ENCODE peak calls at places on chromosome 3, in ten cellular contexts. V, Y, F, I, Q, J, X, N, G and R are unnamed samples.

GRCh38 chr3:27712136-27713065 is 9.7 kb downstream of the EOMES start:
- DNase-seq in G (peak; percentile 86), Q (peak; percentile 29), N (peak; percentile 76), V (peak; percentile 82), Y (peak; percentile 74), F (peak; percentile 61), X (peak; percentile 74), J (peak; percentile 82), I (peak; percentile 74), R (peak; percentile 21)

GRCh38 chr3:64022451-64023186 is 675 bp downstream of the PSMD6 start:
- DNase-seq in Q (no peak), Y (no peak), J (peak; percentile 32), G (peak; percentile 59), N (no peak), X (no peak), V (no peak), I (peak; percentile 26), F (no peak), R (no peak)

GRCh38 chr3:9933561-9934234 is at the start of gene CRELD1:
- DNase-seq in F (peak; percentile 95), X (peak; percentile 96), V (peak; percentile 95), N (peak; percentile 98), J (peak; percentile 96), Y (peak; percentile 98), G (peak; percentile 97), I (peak; percentile 84), Q (no peak), R (peak; percentile 87)

GRCh38 chr3:29183346-29184087 is 97.4 kb upstream of the RBMS3 start:
- DNase-seq in Y (no peak), X (no peak), G (peak; percentile 73), N (no peak), V (no peak), Q (no peak), I (peak; percentile 94), F (no peak), J (no peak), R (no peak)

GRCh38 chr3:170259853-170260386 is 37.7 kb downstream of the PRKCI start:
- DNase-seq in Q (no peak), G (no peak), J (no peak), X (no peak), V (no peak), N (no peak), Y (no peak), I (no peak), F (no peak), R (no peak)

GRCh38 chr3:178003756-178004155 is 532.5 kb upstream of the KCNMB2 start:
- DNase-seq in X (no peak), Q (no peak), I (peak; percentile 54), F (no peak), J (no peak), V (no peak), N (no peak), G (no peak), Y (no peak), R (no peak)

GRCh38 chr3:177860236-177860635 is 663.0 kb upstream of the TBL1XR1 start:
- DNase-seq in Q (no peak), F (no peak), N (no peak), I (no peak), X (no peak), Y (no peak), J (no peak), V (no peak), G (no peak), R (no peak)

GRCh38 chr3:34783881-34784280 is 855.4 kb upstream of the ARPP21 start:
- DNase-seq in V (no peak), X (no peak), G (no peak), I (peak; percentile 33), Q (no peak), J (no peak), N (no peak), F (no peak), Y (no peak), R (no peak)

GRCh38 chr3:191762323-191762960 is 301.5 kb downstream of the PYDC2 start:
- DNase-seq in X (no peak), F (no peak), I (peak; percentile 79), N (no peak), G (no peak), Q (peak; percentile 54), Y (no peak), J (no peak), V (no peak), R (no peak)

GRCh38 chr3:149528344-149528657 is 53.8 kb downstream of the TM4SF4 start:
- DNase-seq in J (no peak), F (no peak), G (no peak), Y (no peak), N (no peak), V (no peak), I (no peak), X (no peak), Q (no peak), R (no peak)

GRCh38 chr3:14494279-14494972 is 45.7 kb downstream of the GRIP2 start:
- DNase-seq in Y (no peak), G (no peak), I (no peak), F (no peak), Q (no peak), N (no peak), V (no peak), J (no peak), X (no peak), R (no peak)

GRCh38 chr3:115385935-115386334 is 237.4 kb upstream of the GAP43 start:
- DNase-seq in Q (no peak), V (no peak), G (no peak), Y (no peak), F (no peak), N (no peak), X (no peak), J (no peak), I (no peak), R (no peak)

GRCh38 chr3:65729553-65729952 is 309.2 kb downstream of the MAGI1 start:
- DNase-seq in X (no peak), I (peak; percentile 81), Q (peak; percentile 29), N (no peak), G (no peak), F (no peak), J (peak; percentile 47), Y (no peak), V (no peak), R (no peak)

GRCh38 chr3:31934866-31935265 is 46.2 kb downstream of the OSBPL10 start:
- DNase-seq in V (no peak), Y (no peak), N (no peak), X (no peak), Q (no peak), J (no peak), G (no peak), F (no peak), I (no peak), R (no peak)

GRCh38 chr3:75692061-75692460 is 27.9 kb downstream of the FRG2C start:
- DNase-seq in I (no peak), F (no peak), X (no peak), J (no peak), G (no peak), N (no peak), Y (no peak), Q (no peak), V (no peak), R (no peak)

DNA sequence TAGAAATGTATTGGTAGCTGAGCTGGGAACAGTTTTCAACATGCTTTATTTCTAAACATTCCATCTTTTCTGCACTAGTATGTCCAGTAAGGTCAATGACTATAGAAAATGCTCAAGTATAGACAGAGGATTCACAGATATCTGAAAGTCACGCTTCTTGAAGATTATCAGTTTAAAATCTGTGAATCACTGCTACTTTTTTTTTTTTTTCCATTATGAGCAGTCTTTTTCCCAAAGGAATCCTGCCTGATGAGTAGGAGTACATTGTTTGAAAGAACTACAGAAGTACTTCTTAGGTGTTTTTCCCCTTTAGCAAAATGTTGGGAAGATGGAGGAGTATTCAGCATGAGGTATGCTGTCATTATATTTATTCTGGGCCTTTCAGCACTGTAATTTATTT is 266.1 kb downstream of the NLGN1 start:
- DNase-seq in J (no peak), Y (no peak), N (no peak), X (no peak), Q (no peak), G (no peak), V (no peak), I (peak; percentile 33), F (no peak), R (no peak)
- TF ChIP-seq CTCF in J (no peak), Y (no peak), N (no peak), X (no peak), Q (no peak), G (no peak), V (no peak), I (no peak), F (no peak), R (no peak)

DNA sequence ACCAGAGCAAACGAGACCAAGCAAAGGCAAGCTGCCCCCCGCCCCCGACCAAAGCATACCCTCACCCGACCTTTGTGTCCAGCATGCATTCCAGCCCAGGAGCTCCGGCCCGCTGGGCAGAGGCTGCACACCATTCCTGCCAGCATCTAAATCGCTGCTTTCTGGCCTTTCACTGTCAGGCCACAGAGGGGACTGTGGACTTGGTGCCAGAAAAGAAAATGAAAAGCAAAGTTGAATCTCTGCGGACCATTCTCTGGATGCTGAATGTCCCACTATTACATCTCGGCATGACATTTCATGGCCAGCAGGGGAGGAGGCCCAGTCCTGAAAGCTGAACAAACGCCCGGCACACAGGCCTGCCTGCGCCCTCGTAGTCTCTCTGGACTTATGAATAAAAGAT is 13.0 kb downstream of the IL17RD start:
- DNase-seq in X (no peak), F (no peak), J (no peak), V (no peak), G (no peak), Q (no peak), Y (no peak), I (no peak), N (no peak), R (no peak)
- TF ChIP-seq CTCF in X (no peak), F (no peak), J (peak; percentile 23), V (peak; percentile 35), G (no peak), Q (no peak), Y (no peak), I (peak; percentile 34), N (no peak), R (no peak)

GRCh38 chr3:140360332-140360731 is 317.5 kb upstream of the TRIM42 start:
- DNase-seq in G (no peak), V (no peak), Q (no peak), J (no peak), I (no peak), Y (no peak), X (no peak), F (no peak), N (no peak), R (no peak)
- TF ChIP-seq CTCF in G (no peak), V (peak; percentile 27), Q (no peak), J (no peak), I (no peak), Y (no peak), X (no peak), F (no peak), N (no peak), R (no peak)

GRCh38 chr3:99810403-99810802 is 7.3 kb upstream of the CMSS1 start:
- DNase-seq in X (no peak), G (no peak), V (no peak), N (no peak), Q (no peak), F (no peak), J (no peak), Y (no peak), I (no peak), R (no peak)

GRCh38 chr3:99809565-99809964 is 8.1 kb upstream of the CMSS1 start:
- DNase-seq in J (no peak), V (no peak), Y (no peak), X (no peak), N (no peak), Q (no peak), I (no peak), G (no peak), F (no peak), R (no peak)

GRCh38 chr3:99805160-99805559 is 12.5 kb upstream of the CMSS1 start:
- DNase-seq in N (no peak), Q (no peak), G (no peak), V (no peak), Y (no peak), I (no peak), X (no peak), F (no peak), J (no peak), R (no peak)

GRCh38 chr3:99808163-99808794 is 9.4 kb upstream of the CMSS1 start:
- DNase-seq in I (peak; percentile 83), G (peak; percentile 47), F (no peak), Q (peak; percentile 60), N (peak; percentile 56), X (peak; percentile 13), V (peak; percentile 71), J (peak; percentile 69), Y (peak; percentile 35), R (peak; percentile 27)
- TF ChIP-seq CTCF in I (peak; percentile 97), G (peak; percentile 84), F (peak; percentile 83), Q (peak; percentile 83), N (peak; percentile 30), X (peak; percentile 76), V (peak; percentile 80), J (peak; percentile 55), Y (peak; percentile 58), R (peak; percentile 89)